ENCODE peak calls at places on chromosomes 7 and 10, in eight cellular contexts. G is naive thymus-derived CD4-positive, alpha-beta T cell; A is heart right ventricle; U is tibial artery; M is body of pancreas; N is esophagus muscularis mucosa; F is thoracic aorta; C is GM06990. Y is an unnamed sample. For H3K36me3, the result is how much of the 10 kb centered on the place peaks cover.

GRCh38 chr10:112025228-112025627 is 158.3 kb downstream of the GPAM start:
- DNase-seq in G (no peak), A (no peak), U (no peak), M (no peak), N (peak), F (no peak), C (no peak), Y (no peak)

GRCh38 chr7:44764665-44765578 is 16.3 kb downstream of the ZMIZ2 start:
- DNase-seq in G (no peak), A (no peak), U (no peak), M (no peak), N (no peak), F (no peak), C (no peak), Y (peak)

GRCh38 chr7:21580073-21580521 is 37.3 kb downstream of the DNAH11 start:
- DNase-seq in G (no peak), A (no peak), U (no peak), M (no peak), N (no peak), F (no peak), C (no peak), Y (no peak)

GRCh38 chr10:9957352-9957751 is 1060.3 kb upstream of the CELF2 start:
- DNase-seq in G (no peak), A (no peak), U (no peak), M (no peak), N (no peak), F (no peak), C (no peak), Y (no peak)

GRCh38 chr10:121984463-121984862 is 4.5 kb upstream of the TACC2 start:
- DNase-seq in G (no peak), A (no peak), U (no peak), M (no peak), N (no peak), F (no peak), C (no peak), Y (no peak)

GRCh38 chr7:16295558-16295957 is 125.8 kb downstream of the CRPPA start:
- DNase-seq in G (no peak), A (no peak), U (no peak), M (no peak), N (no peak), F (no peak), C (no peak), Y (no peak)

GRCh38 chr7:55515569-55516279 is 56.6 kb downstream of the VOPP1 start:
- DNase-seq in G (no peak), A (peak), U (no peak), M (no peak), N (no peak), F (no peak), C (peak), Y (no peak)

GRCh38 chr10:13489035-13489434 is 39.8 kb downstream of the BEND7 start:
- DNase-seq in G (no peak), A (no peak), U (no peak), M (no peak), N (no peak), F (no peak), C (no peak), Y (peak)

GRCh38 chr10:11787846-11788245 is 35.3 kb upstream of the PROSER2 start:
- DNase-seq in G (no peak), A (no peak), U (no peak), M (no peak), N (no peak), F (no peak), C (no peak), Y (no peak)

GRCh38 chr7:124276005-124276606 is 243.2 kb upstream of the TMEM229A start:
- DNase-seq in G (no peak), A (no peak), U (no peak), M (peak), N (no peak), F (no peak), C (no peak), Y (peak)

GRCh38 chr7:6232534-6232933 is 39.9 kb downstream of the CYTH3 start:
- DNase-seq in G (no peak), A (peak), U (peak), M (no peak), N (no peak), F (no peak), C (peak), Y (no peak)

GRCh38 chr10:125982256-125982948 is 86.0 kb downstream of the FANK1 start:
- DNase-seq in G (no peak), A (no peak), U (no peak), M (peak), N (no peak), F (no peak), C (peak), Y (peak)

GRCh38 chr10:123156091-123156490 is 1.9 kb downstream of the BUB3 start:
- DNase-seq in G (no peak), A (no peak), U (no peak), M (no peak), N (no peak), F (no peak), C (no peak), Y (no peak)

GRCh38 chr10:97740613-97741012 is 3.7 kb downstream of the ZFYVE27 start:
- DNase-seq in G (no peak), A (no peak), U (no peak), M (no peak), N (no peak), F (no peak), C (no peak), Y (no peak)
- H3K4me3 ChIP-seq in G (no peak), A (no peak), U (no peak), M (no peak), N (no peak), F (no peak), C (no peak), Y (no peak)

GRCh38 chr7:150631084-150631824 is 931 bp downstream of the GIMAP6 start:
- DNase-seq in G (no peak), A (peak), U (no peak), M (no peak), N (no peak), F (no peak), C (no peak), Y (no peak)
- H3K36me3 ChIP-seq in G (under half), A (under half), U (under half), M (under half), N (under half), F (under half), C (under half), Y (under half)

DNA sequence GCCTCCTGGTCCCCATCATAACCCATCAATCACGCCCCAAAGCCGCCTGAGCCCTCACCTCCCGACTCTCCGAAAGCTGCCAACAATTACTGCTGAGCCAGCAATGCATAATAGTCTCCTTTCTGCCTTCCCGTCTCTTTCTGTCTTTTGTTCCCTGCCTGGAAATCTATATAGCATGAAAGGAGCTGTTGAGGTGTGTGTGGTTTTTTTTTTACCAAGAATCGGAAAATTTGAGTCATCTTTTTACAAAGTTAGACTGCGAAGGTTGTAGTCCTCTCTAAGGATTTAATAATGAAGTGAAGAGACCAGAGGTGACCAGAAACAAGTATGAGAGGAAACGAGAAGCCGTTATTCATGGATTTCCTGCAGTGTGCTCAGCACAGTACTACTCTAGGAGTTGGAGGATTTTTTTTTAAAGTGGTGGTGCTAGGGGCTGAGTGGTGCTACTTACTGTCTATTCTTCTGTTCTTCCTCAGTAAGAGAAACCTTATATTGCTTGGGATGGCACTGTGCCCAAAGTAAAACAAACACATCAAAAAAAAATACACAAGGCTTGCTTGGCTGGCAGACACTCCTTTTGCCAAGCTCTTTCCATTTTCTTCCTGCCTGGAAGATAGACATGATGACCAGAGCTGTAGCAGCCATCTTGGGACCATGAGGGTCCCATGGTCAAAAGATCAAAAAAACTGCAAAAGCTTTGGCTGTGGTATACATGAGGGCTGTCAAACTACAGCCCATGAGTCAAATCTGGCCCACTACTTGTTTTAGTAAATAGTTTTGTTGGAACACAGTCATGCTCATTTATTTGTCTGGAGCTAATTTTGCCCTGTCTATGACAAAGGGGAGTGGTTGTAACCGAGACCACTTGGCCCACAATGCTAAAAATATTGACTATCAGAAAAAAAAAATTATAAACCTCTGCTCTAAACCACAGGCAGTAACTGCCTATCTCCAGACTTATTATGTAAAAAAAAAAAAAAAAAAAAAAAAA is 37.3 kb downstream of the ASB13 start:
- DNase-seq in G (no peak), A (no peak), U (no peak), M (no peak), N (no peak), F (no peak), C (no peak), Y (no peak)
- H3K4me3 ChIP-seq in G (no peak), A (no peak), U (peak), M (no peak), N (peak), F (peak), C (no peak), Y (no peak)

DNA sequence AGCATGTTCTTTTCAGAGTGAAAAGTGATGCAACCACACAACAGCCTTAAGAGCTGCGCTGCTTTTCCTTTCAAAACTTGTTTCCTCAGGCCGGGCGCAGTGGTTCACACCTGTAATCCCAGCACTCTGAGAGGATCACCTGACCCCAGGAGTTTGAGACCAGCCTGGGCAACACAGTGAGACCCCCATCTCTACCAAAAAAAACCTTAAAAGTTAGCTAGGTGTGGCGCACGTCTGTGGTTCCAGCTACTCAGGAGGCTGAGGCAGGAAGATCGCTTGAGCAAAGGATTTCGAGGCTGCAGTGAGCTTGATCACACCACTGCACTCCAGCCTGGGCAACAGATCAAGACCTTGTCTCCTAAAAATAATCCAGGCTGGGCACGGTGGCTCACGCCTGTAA is 2.0 kb downstream of the COX19 start:
- DNase-seq in G (no peak), A (no peak), U (no peak), M (no peak), N (no peak), F (no peak), C (no peak), Y (no peak)
- H3K36me3 ChIP-seq in G (half or more), A (under half), U (under half), M (under half), N (under half), F (under half), C (under half), Y (under half)

DNA sequence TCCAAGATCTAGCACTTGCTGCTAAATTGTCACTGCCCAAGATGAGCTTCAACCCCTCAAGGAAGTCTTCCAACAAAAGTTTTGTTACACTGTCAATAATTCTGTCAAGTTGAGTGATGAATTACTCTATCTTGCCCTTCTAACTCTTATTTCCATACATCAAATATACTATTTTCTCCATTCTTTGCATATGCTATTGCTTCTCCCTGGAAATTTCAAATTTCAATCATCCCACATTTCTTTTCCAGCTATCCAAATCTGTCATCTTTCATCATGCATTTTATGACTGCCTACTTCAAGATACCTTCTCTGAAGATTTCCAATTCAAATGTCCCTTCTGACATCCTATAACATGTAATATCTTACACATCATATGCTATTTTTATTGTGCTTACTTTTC is 175.2 kb upstream of the KCND2 start:
- DNase-seq in G (no peak), A (no peak), U (no peak), M (no peak), N (no peak), F (no peak), C (no peak), Y (no peak)
- H3K4me3 ChIP-seq in G (no peak), A (no peak), U (no peak), M (no peak), N (no peak), F (no peak), C (no peak), Y (no peak)

DNA sequence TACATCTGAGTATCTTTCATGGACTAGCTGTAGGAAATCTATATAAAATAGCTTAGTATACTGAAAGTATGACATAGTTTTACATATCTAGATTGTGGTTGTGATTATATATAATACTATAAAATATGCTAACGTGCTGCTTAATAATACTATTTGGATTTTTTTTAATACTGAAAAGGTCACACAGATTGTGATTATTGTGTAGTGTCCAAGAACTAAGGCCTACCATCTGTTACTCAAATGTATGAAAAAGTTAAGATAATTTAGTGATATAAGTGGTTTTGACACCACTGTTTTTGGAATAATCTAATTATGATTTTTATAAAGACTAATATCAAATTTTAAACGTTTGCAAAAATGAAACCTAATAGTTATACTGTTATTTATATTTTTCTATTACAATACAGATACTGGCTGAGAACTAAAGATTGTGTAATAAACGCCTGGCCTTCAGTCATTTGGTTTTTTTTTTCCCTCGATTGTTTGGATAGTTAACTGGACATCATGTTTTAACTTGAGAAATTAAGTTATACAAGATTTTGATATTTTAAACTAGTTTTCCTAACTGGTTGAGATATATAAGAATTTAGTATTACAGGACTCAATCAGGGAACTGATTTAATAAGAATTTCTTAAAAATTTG is 12.6 kb downstream of the PTEN start:
- DNase-seq in G (no peak), A (no peak), U (no peak), M (no peak), N (no peak), F (no peak), C (no peak), Y (no peak)
- H3K36me3 ChIP-seq in G (under half), A (under half), U (under half), M (under half), N (under half), F (under half), C (under half), Y (under half)

DNA sequence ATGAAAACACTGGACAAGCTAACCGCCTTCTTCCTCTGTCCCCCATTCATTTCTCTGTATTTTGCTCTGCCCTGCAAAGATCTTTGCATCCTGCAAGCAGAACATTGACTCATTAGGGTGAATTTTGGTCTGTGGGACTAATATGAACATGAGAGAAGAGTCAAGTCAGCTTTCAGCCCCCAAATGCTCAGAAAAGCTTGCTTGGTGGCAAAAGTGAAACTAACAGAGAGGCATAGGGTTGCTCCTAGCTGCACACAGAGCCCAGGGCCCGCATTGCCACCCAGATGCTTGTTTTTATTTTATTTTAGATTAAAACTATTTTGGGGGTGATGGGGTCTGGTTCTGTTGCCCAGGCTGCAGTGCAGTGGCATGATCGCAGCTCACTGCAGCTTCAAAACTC is 88.6 kb upstream of the LYZL1 start:
- DNase-seq in G (no peak), A (no peak), U (no peak), M (no peak), N (no peak), F (no peak), C (no peak), Y (no peak)
- H3K4me3 ChIP-seq in G (no peak), A (no peak), U (no peak), M (no peak), N (no peak), F (no peak), C (no peak), Y (no peak)

GRCh38 chr7:2296830-2297229 is 17.4 kb downstream of the SNX8 start:
- DNase-seq in G (no peak), A (no peak), U (no peak), M (no peak), N (no peak), F (no peak), C (no peak), Y (no peak)

GRCh38 chr7:2306688-2307087 is 7.6 kb downstream of the SNX8 start:
- DNase-seq in G (no peak), A (no peak), U (no peak), M (no peak), N (no peak), F (no peak), C (no peak), Y (no peak)

GRCh38 chr7:2299853-2300512 is 14.3 kb downstream of the SNX8 start:
- DNase-seq in G (no peak), A (no peak), U (no peak), M (no peak), N (no peak), F (no peak), C (no peak), Y (no peak)

GRCh38 chr7:2299131-2299829 is 15.0 kb downstream of the SNX8 start:
- DNase-seq in G (no peak), A (no peak), U (peak), M (peak), N (no peak), F (peak), C (peak), Y (no peak)

DNA sequence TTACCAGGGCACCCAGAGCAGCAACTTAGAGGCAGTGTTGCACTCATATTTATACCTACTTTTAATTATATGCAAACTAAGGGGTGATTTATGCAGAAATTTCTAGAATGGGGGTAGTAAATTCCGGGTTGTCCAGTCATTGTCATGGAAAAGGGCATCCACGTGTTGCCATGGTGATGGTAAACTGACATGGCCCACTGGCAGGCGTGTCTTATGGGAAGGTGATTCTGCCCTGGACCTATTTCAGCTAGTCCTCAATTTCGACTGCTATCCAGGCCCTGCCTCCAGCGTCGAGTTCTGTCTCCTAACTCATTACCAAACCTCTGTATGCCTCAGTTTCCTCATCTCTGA is 12.8 kb downstream of the SNX8 start:
- DNase-seq in G (no peak), A (no peak), U (no peak), M (no peak), N (no peak), F (no peak), C (no peak), Y (peak)
- H3K36me3 ChIP-seq in G (under half), A (under half), U (under half), M (under half), N (under half), F (under half), C (under half), Y (under half)

DNA sequence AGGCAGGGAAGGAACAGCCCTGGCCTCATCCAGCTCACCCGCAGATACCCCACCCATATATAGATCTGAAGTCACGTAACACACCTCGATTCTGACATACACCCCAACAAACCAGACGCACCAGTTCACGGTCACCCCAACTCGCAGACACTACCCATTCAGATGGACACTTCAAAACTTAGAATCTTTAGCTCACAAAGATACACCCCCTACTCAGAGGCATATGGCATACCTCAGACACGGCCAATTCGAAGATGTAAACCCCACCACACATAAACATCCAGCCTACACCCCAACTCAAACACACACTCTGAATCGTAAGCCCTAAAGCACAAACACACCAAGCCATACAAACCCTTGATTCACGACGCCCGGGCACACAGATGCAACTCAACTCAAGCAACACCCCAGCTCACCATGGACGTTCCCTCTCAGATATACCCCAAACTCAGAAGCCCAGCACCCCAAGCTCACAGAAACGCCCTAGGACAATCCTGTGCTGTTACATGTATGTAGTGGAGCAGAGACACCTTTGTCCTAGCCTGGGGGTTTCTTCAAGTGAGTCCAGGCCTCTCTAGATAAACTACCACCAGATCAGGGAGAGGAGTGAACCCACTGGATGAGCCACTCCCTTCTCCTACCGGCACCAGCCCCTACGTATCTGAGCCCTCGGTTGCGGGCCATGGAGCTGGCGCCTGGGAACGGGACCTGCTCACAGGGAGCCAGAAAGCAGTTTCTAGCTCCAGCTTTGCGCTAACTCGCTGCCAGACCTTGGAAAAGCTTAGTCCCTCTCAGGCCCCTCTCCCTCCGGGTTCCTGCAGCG is 8.8 kb downstream of the PSD start:
- DNase-seq in G (no peak), A (no peak), U (no peak), M (no peak), N (no peak), F (no peak), C (no peak), Y (peak)
- H3K4me3 ChIP-seq in G (peak), A (no peak), U (no peak), M (no peak), N (peak), F (peak), C (no peak), Y (peak)

Y was measured in H7.